ENCODE peak calls at places on chromosomes 4 and X, in nine cellular contexts. F is T-helper 2 cell, S is NCI-H1092 treated with DMSO at 0.1 percent for 48 hours, Z is ovary, M is hypothalamus, L is cerebellar cortex, G is small intestine, B is MCF 10A, C is HEK293T. T is an unnamed sample.

GRCh38 chr4:141193516-141193915 is 27.2 kb upstream of the ZNF330 start:
- DNase-seq in G (no peak), B (no peak), M (no peak), Z (no peak), C (no peak), L (peak; percentile 60), S (no peak), F (no peak), T (peak; percentile 67)

GRCh38 chrX:39645059-39645895 is 452.5 kb downstream of the BCOR start:
- DNase-seq in M (no peak), Z (peak; percentile 85), S (no peak), L (no peak), B (peak; percentile 41), G (no peak), F (no peak), C (no peak), T (no peak)

GRCh38 chr4:25440478-25441030 is 63.5 kb downstream of the ANAPC4 start:
- DNase-seq in G (no peak), S (no peak), L (peak; percentile 57), Z (peak; percentile 86), F (no peak), B (no peak), C (no peak), M (no peak), T (peak; percentile 67)

GRCh38 chr4:71426381-71427042 is 87.7 kb downstream of the SLC4A4 start:
- DNase-seq in M (no peak), B (no peak), G (no peak), F (no peak), Z (no peak), S (no peak), L (no peak), C (no peak), T (no peak)

GRCh38 chr4:84965558-84966381 is 720 bp downstream of the WDFY3 start:
- DNase-seq in M (no peak), Z (peak; percentile 47), F (no peak), G (peak; percentile 22), S (peak; percentile 56), C (peak; percentile 47), L (peak; percentile 67), B (peak; percentile 39), T (peak; percentile 72)

GRCh38 chr4:93731448-93731847 is 97.1 kb upstream of the ATOH1 start:
- DNase-seq in M (no peak), L (peak; percentile 4), B (no peak), F (no peak), C (no peak), Z (no peak), S (no peak), G (peak; percentile 31), T (peak; percentile 17)

GRCh38 chrX:20029728-20030127 is 38.9 kb upstream of the BCLAF3 start:
- DNase-seq in B (no peak), L (no peak), Z (no peak), M (no peak), G (peak; percentile 82), F (no peak), S (no peak), C (no peak), T (no peak)

GRCh38 chr4:3766791-3767561 is 791 bp downstream of the ADRA2C start:
- DNase-seq in G (no peak), S (peak; percentile 54), Z (no peak), L (no peak), B (no peak), M (no peak), C (no peak), F (no peak), T (no peak)

GRCh38 chr4:108272566-108272965 is 103.8 kb upstream of the LEF1 start:
- DNase-seq in Z (no peak), F (no peak), B (peak; percentile 31), S (peak; percentile 13), G (no peak), M (no peak), C (no peak), L (no peak), T (no peak)

GRCh38 chr4:37549003-37549402 is 137.2 kb downstream of the RELL1 start:
- DNase-seq in C (no peak), L (no peak), S (no peak), G (no peak), M (no peak), Z (no peak), F (no peak), B (peak; percentile 59), T (no peak)

GRCh38 chr4:17497890-17498523 is 13.9 kb downstream of the QDPR start:
- DNase-seq in S (no peak), M (no peak), Z (peak; percentile 43), C (no peak), B (no peak), F (no peak), G (no peak), L (no peak), T (no peak)

GRCh38 chr4:108433832-108434231 is 186.5 kb upstream of the RPL34 start:
- DNase-seq in L (no peak), C (no peak), B (peak; percentile 32), M (no peak), S (no peak), G (no peak), Z (no peak), F (no peak), T (no peak)

GRCh38 chrX:18377802-18378201 is 23.3 kb upstream of the SCML2 start:
- DNase-seq in Z (no peak), B (peak; percentile 37), C (peak; percentile 62), L (peak; percentile 10), G (peak; percentile 39), M (no peak), S (peak; percentile 35), F (no peak), T (no peak)

GRCh38 chrX:154734101-154734781 is 16.6 kb downstream of the GAB3 start:
- DNase-seq in B (peak; percentile 89), L (no peak), F (no peak), M (peak; percentile 17), G (peak; percentile 29), Z (peak; percentile 19), C (no peak), S (no peak), T (peak; percentile 13)

GRCh38 chr4:53089940-53090729 is 228.0 kb downstream of the RASL11B start:
- DNase-seq in S (no peak), C (no peak), B (peak; percentile 44), F (no peak), G (no peak), Z (no peak), M (no peak), L (no peak), T (no peak)

GRCh38 chr4:183798921-183799307 is 106.2 kb upstream of the STOX2 start:
- DNase-seq in Z (no peak), M (no peak), S (no peak), C (no peak), G (no peak), L (no peak), B (no peak), F (no peak), T (no peak)

GRCh38 chrX:124433186-124433585 is 86.8 kb downstream of the SH2D1A start:
- DNase-seq in Z (no peak), C (no peak), L (no peak), B (no peak), S (no peak), G (peak; percentile 63), M (no peak), F (no peak), T (no peak)